ENCODE peak calls at places on chromosome 20, in five cellular contexts. L is K562, U is A549, E is endothelial cell of umbilical vein, W is HepG2. F is an unnamed sample.

GRCh38 chr20:40687384-40688128 is 1.5 kb downstream of the MAFB start:
- DNase-seq in L (no peak), U (no peak), E (peak; percentile 52), W (no peak), F (peak; percentile 68)

GRCh38 chr20:42401598-42401997 is 783.4 kb upstream of the CHD6 start:
- DNase-seq in L (no peak), U (no peak), E (no peak), W (no peak), F (no peak)

GRCh38 chr20:9912290-9912689 is 73.4 kb upstream of the PAK5 start:
- DNase-seq in L (no peak), U (no peak), E (no peak), W (no peak), F (no peak)

GRCh38 chr20:19019734-19020364 is 192.6 kb upstream of the SLC24A3 start:
- DNase-seq in L (no peak), U (no peak), E (no peak), W (no peak), F (no peak)

GRCh38 chr20:13029687-13030510 is 21.1 kb downstream of the SPTLC3 start:
- DNase-seq in L (no peak), U (peak; percentile 84), E (peak; percentile 18), W (peak; percentile 80), F (no peak)

GRCh38 chr20:49297605-49298530 is 20.0 kb upstream of the ZNFX1 start:
- DNase-seq in L (no peak), U (no peak), E (no peak), W (no peak), F (no peak)

GRCh38 chr20:3696745-3697587 is 15.2 kb upstream of the ADAM33 start:
- DNase-seq in L (no peak), U (no peak), E (no peak), W (no peak), F (no peak)

GRCh38 chr20:60501048-60501447 is 542.8 kb downstream of the CDH26 start:
- DNase-seq in L (no peak), U (no peak), E (no peak), W (no peak), F (no peak)

GRCh38 chr20:697826-698225 is 22.2 kb upstream of the SCRT2 start:
- DNase-seq in L (no peak), U (no peak), E (no peak), W (no peak), F (no peak)

GRCh38 chr20:38805502-38805957 is at the start of gene PPP1R16B:
- DNase-seq in L (peak; percentile 66), U (no peak), E (peak; percentile 72), W (no peak), F (peak; percentile 81)

GRCh38 chr20:16674243-16674642 is 55.6 kb upstream of the SNRPB2 start:
- DNase-seq in L (no peak), U (no peak), E (no peak), W (no peak), F (no peak)

GRCh38 chr20:24017160-24017761 is 28.7 kb upstream of the GGTLC1 start:
- DNase-seq in L (no peak), U (no peak), E (peak; percentile 59), W (no peak), F (no peak)

GRCh38 chr20:5357942-5358341 is 41.2 kb upstream of the PROKR2 start:
- DNase-seq in L (no peak), U (no peak), E (no peak), W (no peak), F (no peak)

GRCh38 chr20:5356921-5357320 is 40.2 kb upstream of the PROKR2 start:
- DNase-seq in L (no peak), U (no peak), E (peak; percentile 15), W (no peak), F (no peak)

GRCh38 chr20:5349448-5349847 is 32.7 kb upstream of the PROKR2 start:
- DNase-seq in L (no peak), U (no peak), E (peak; percentile 56), W (no peak), F (no peak)

GRCh38 chr20:5354871-5355270 is 38.1 kb upstream of the PROKR2 start:
- DNase-seq in L (no peak), U (peak; percentile 44), E (no peak), W (peak; percentile 20), F (no peak)

DNA sequence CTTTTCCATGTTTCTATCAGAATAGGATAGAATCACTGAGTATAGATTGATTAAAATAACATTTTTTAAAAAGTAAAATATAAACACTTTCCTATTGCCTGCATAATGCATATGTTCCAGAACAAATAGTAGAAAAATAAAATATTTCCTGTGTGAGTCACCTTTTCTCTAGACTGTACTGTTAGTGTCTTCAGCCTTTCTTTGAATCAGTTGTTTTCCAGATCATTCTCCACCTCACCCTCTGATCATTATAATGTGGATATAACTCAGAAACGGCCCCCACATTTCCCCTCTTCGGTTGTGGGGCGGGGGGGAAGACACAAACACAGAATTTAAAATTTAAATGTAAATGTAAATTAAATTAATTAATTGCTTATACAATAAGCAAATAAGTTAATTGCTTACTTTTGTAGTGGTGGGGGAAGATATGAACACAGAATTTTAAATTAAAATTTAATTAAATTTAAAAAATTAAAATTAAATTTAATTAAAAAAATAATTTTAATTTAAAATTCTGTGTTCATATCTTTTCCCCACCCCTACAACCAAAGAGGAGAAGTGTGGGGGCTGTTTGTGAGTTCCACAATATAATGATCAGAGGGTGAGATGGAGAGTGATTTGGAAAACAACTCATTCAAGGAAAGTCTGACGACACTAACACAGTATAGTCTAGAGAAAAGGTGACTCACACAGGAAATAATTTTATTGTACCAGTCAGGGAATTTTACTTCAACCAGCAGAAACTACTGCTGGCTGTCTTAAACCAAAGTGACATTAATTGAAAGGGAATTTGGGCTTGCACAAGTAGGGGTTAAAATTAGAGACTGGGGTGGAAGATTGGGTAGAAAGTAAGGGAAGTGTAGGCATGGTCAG is 37.1 kb upstream of the PROKR2 start:
- DNase-seq in L (no peak), U (peak; percentile 55), E (peak; percentile 88), W (no peak), F (no peak)
- TF ChIP-seq JUN in L (no peak), U (no peak), E (peak; percentile 97), W (no peak), F (no peak)

GRCh38 chr20:50320910-50321796 is 130.5 kb downstream of the CEBPB start:
- DNase-seq in L (peak; percentile 90), U (peak; percentile 89), E (peak; percentile 74), W (peak; percentile 85), F (peak; percentile 90)
- TF ChIP-seq JUN in L (no peak), U (peak; percentile 73), E (no peak), W (peak; percentile 90), F (no peak)

GRCh38 chr20:52619101-52619500 is 353.1 kb upstream of the TSHZ2 start:
- DNase-seq in L (no peak), U (no peak), E (no peak), W (no peak), F (no peak)
- TF ChIP-seq JUN in L (no peak), U (no peak), E (no peak), W (no peak), F (no peak)

DNA sequence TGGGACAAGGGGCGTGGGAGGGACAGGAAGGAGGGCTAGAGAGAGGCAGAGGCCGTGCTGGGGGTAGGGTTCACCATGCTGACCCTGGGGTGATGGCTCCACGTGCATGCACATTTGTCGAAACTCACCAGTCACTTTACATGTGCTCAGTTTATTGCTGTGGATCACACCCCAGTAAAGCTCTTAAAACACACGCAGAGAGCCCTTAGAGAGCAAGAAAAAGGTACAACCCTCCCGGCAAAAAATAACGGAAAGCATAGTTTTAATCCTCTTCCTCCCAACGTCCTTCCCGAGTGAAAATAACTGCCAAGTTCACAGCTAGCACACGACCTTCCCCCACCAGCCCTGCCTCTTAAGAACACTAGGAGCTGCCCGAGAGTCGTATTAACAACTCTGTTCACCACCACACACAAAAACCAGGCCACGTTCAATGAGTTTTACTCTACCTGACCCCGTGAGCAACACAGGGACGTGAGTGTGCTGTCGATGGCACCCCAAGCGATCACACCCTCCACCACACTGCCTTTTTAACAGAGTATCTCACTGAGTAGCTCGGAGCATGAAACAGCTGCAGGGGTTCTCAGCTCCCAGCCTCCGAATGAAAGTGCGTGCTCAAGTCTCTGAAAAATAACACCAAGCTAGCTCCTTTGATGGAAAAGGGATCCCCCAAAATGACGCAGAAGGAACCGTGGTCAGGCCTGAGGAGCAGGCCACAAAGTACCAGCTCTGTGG is 39.7 kb downstream of the TAF4 start:
- DNase-seq in L (peak; percentile 74), U (no peak), E (peak; percentile 78), W (peak; percentile 30), F (no peak)
- TF ChIP-seq JUN in L (no peak), U (no peak), E (no peak), W (no peak), F (no peak)

DNA sequence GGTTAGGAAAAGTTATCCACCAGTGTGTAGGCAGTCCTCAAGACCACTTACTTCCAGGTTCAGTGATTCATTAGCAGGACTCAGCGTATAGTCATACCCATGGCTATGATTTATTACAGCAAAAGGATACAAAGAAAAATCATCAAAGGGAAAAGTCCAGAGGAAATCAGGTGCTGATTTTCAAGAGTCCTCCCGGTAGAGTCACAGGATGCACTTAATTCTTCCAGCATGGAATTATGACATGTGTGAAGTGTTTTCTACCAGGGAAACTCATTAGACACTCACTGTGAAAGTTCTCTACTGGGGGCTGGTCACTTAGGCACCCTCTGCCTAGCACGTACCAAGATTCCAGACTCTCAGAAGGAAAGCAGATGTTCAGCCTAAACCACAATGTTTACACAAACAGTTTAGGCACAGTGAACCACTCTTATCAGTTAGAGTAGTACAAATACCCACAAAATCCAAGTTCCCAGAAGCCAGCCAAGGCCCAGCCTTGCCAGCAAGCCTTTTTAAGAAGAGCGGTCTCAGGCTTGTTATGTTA is 10.2 kb downstream of the WFDC3 start:
- DNase-seq in L (no peak), U (peak; percentile 47), E (peak; percentile 54), W (no peak), F (no peak)
- TF ChIP-seq JUN in L (no peak), U (no peak), E (no peak), W (no peak), F (no peak)

GRCh38 chr20:25296094-25297093 is 48.5 kb downstream of the PYGB start:
- DNase-seq in L (peak; percentile 44), U (peak; percentile 54), E (no peak), W (peak; percentile 50), F (peak; percentile 40)
- TF ChIP-seq JUN in L (no peak), U (no peak), E (no peak), W (no peak), F (no peak)

GRCh38 chr20:32553618-32554017 is 31.5 kb downstream of the NOL4L start:
- DNase-seq in L (no peak), U (no peak), E (no peak), W (no peak), F (no peak)
- TF ChIP-seq JUN in L (no peak), U (no peak), E (no peak), W (no peak), F (no peak)

F was measured in WTC11.